ENCODE peak calls at places on chromosomes 16 and 17, in ten cellular contexts. Q is activated T-cell treated with anti-CD3 and anti-CD28 coated beads, Interleukin-2, amount 50 U/mL, for 4 hours; D is NCI-H1092; L is activated T-helper 9 cell treated with anti-CD3 and anti-CD28 coated beads, Interleukin-2, amount 50 U/mL, for 16 hours; Y is stimulated activated CD8-positive, alpha-beta memory T cell treated with anti-CD3 and anti-CD28 coated beads, Interleukin-4, amount 100 ng/mL, for 4 hours; G is T-helper 2 cell; N is stimulated activated CD4-positive, alpha-beta T cell treated with anti-CD3 and anti-CD28 coated beads, Interleukin-1b, Interleukin-23, amount 100 ng/mL, for 4 hours; A is central memory CD4-positive, alpha-beta T cell; T is anterior cingulate cortex; O is type B pancreatic cell. F is an unnamed sample.

GRCh38 chr17:72118588-72119279 is 2.1 kb upstream of the SOX9 start:
- DNase-seq in Q (no peak), D (peak; percentile 39), L (no peak), Y (no peak), G (no peak), N (no peak), A (peak; percentile 5), T (peak; percentile 52), O (peak; percentile 82), F (no peak)

GRCh38 chr16:71777329-71777728 is 31.3 kb downstream of the AP1G1 start:
- DNase-seq in Q (no peak), D (no peak), L (no peak), Y (no peak), G (no peak), N (no peak), A (no peak), T (no peak), O (no peak), F (no peak)

GRCh38 chr16:77885596-77886295 is 97.4 kb downstream of the VAT1L start:
- DNase-seq in Q (no peak), D (no peak), L (no peak), Y (no peak), G (no peak), N (no peak), A (no peak), T (no peak), O (no peak), F (no peak)

GRCh38 chr16:87570938-87571867 is 31.1 kb upstream of the JPH3 start:
- DNase-seq in Q (no peak), D (no peak), L (no peak), Y (no peak), G (no peak), N (no peak), A (no peak), T (no peak), O (no peak), F (no peak)

GRCh38 chr16:87121816-87122215 is 195.4 kb downstream of the C16orf95 start:
- DNase-seq in Q (no peak), D (no peak), L (no peak), Y (no peak), G (no peak), N (no peak), A (no peak), T (no peak), O (no peak), F (no peak)

GRCh38 chr16:70746040-70746707 is 54.8 kb downstream of the VAC14 start:
- DNase-seq in Q (no peak), D (no peak), L (no peak), Y (no peak), G (no peak), N (no peak), A (no peak), T (no peak), O (no peak), F (peak; percentile 67)

GRCh38 chr17:80704894-80705293 is 160.3 kb downstream of the RPTOR start:
- DNase-seq in Q (no peak), D (no peak), L (no peak), Y (no peak), G (no peak), N (no peak), A (no peak), T (no peak), O (no peak), F (no peak)

GRCh38 chr16:23499801-23500200 is 10.5 kb downstream of the GGA2 start:
- DNase-seq in Q (no peak), D (no peak), L (no peak), Y (no peak), G (no peak), N (no peak), A (no peak), T (no peak), O (no peak), F (no peak)

GRCh38 chr16:9332574-9333148 is 241.2 kb downstream of the HAPSTR1 start:
- DNase-seq in Q (no peak), D (no peak), L (no peak), Y (no peak), G (no peak), N (no peak), A (no peak), T (no peak), O (no peak), F (no peak)

GRCh38 chr17:76697702-76698465 is 12.9 kb downstream of the MXRA7 start:
- DNase-seq in Q (no peak), D (no peak), L (no peak), Y (no peak), G (no peak), N (no peak), A (no peak), T (no peak), O (no peak), F (no peak)

GRCh38 chr17:58272367-58273280 is 8.1 kb downstream of the MPO start:
- DNase-seq in Q (no peak), D (no peak), L (no peak), Y (no peak), G (no peak), N (no peak), A (no peak), T (no peak), O (no peak), F (no peak)

GRCh38 chr17:43360376-43360738 is 38.4 kb upstream of the ARL4D start:
- DNase-seq in Q (peak; percentile 70), D (peak; percentile 31), L (peak; percentile 55), Y (peak; percentile 55), G (no peak), N (peak; percentile 65), A (peak; percentile 91), T (no peak), O (no peak), F (no peak)

GRCh38 chr17:29049541-29050150 is 6.7 kb downstream of the PIPOX start:
- DNase-seq in Q (no peak), D (no peak), L (no peak), Y (no peak), G (no peak), N (no peak), A (no peak), T (no peak), O (no peak), F (no peak)

GRCh38 chr17:75854111-75854748 is 905 bp downstream of the WBP2 start:
- DNase-seq in Q (no peak), D (no peak), L (no peak), Y (no peak), G (no peak), N (no peak), A (no peak), T (no peak), O (no peak), F (no peak)

GRCh38 chr17:43418441-43419374 is 19.9 kb downstream of the ARL4D start:
- DNase-seq in Q (no peak), D (peak; percentile 48), L (no peak), Y (no peak), G (no peak), N (no peak), A (no peak), T (peak; percentile 27), O (no peak), F (no peak)

GRCh38 chr17:19461681-19462080 is 50.6 kb downstream of the RNF112 start:
- DNase-seq in Q (no peak), D (no peak), L (no peak), Y (no peak), G (no peak), N (no peak), A (no peak), T (no peak), O (no peak), F (no peak)

GRCh38 chr16:30930160-30930571 is 6.8 kb downstream of the FBXL19 start:
- DNase-seq in Q (no peak), D (no peak), L (no peak), Y (no peak), G (no peak), N (no peak), A (no peak), T (no peak), O (no peak), F (no peak)

GRCh38 chr16:56814537-56815432 is 50.2 kb upstream of the SLC12A3 start:
- DNase-seq in Q (no peak), D (no peak), L (no peak), Y (no peak), G (no peak), N (no peak), A (no peak), T (no peak), O (no peak), F (no peak)

GRCh38 chr16:69921125-69921524 is 30.0 kb upstream of the CLEC18A start:
- DNase-seq in Q (no peak), D (no peak), L (no peak), Y (no peak), G (no peak), N (no peak), A (no peak), T (no peak), O (no peak), F (no peak)

F was measured in omental fat pad.